ENCODE peak calls at places on chromosomes 16 and 17, in seven cellular contexts. One of them, this sample, is unnamed. For H3K9me3, the result is how much of the 10 kb centered on the place peaks cover.

GRCh38 chr17:14719942-14720341 is 419.1 kb downstream of the HS3ST3B1 start:
- DNase-seq in upper lobe of right lung: no peak
- DNase-seq in PC-9: no peak
- DNase-seq in tibial artery: no peak
- DNase-seq in left ventricle myocardium inferior: no peak
- DNase-seq in psoas muscle: no peak
- DNase-seq in mesenchymal stem cell: no peak
- DNase-seq in this sample: no peak

GRCh38 chr17:19456016-19456927 is 45.2 kb downstream of the RNF112 start:
- DNase-seq in upper lobe of right lung: no peak
- DNase-seq in PC-9: no peak
- DNase-seq in tibial artery: no peak
- DNase-seq in left ventricle myocardium inferior: no peak
- DNase-seq in psoas muscle: no peak
- DNase-seq in mesenchymal stem cell: no peak
- DNase-seq in this sample: no peak

GRCh38 chr16:78200623-78201096 is 101.2 kb downstream of the WWOX start:
- DNase-seq in upper lobe of right lung: no peak
- DNase-seq in PC-9: no peak
- DNase-seq in tibial artery: no peak
- DNase-seq in left ventricle myocardium inferior: no peak
- DNase-seq in psoas muscle: no peak
- DNase-seq in mesenchymal stem cell: no peak
- DNase-seq in this sample: no peak

GRCh38 chr17:30323262-30323894 is 10.5 kb downstream of the TMIGD1 start:
- DNase-seq in upper lobe of right lung: no peak
- DNase-seq in PC-9: peak
- DNase-seq in tibial artery: no peak
- DNase-seq in left ventricle myocardium inferior: no peak
- DNase-seq in psoas muscle: no peak
- DNase-seq in mesenchymal stem cell: no peak
- DNase-seq in this sample: peak

GRCh38 chr17:1480747-1481465 is 11.6 kb downstream of the MYO1C start:
- DNase-seq in upper lobe of right lung: no peak
- DNase-seq in PC-9: no peak
- DNase-seq in tibial artery: no peak
- DNase-seq in left ventricle myocardium inferior: no peak
- DNase-seq in psoas muscle: no peak
- DNase-seq in mesenchymal stem cell: no peak
- DNase-seq in this sample: no peak

GRCh38 chr16:83744521-83744981 is 63.2 kb upstream of the HSBP1 start:
- DNase-seq in upper lobe of right lung: peak
- DNase-seq in PC-9: peak
- DNase-seq in tibial artery: peak
- DNase-seq in left ventricle myocardium inferior: peak
- DNase-seq in psoas muscle: peak
- DNase-seq in mesenchymal stem cell: peak
- DNase-seq in this sample: no peak

GRCh38 chr16:85780281-85780680 is 19.1 kb downstream of the EMC8 start:
- DNase-seq in upper lobe of right lung: no peak
- DNase-seq in PC-9: no peak
- DNase-seq in tibial artery: no peak
- DNase-seq in left ventricle myocardium inferior: no peak
- DNase-seq in psoas muscle: no peak
- DNase-seq in mesenchymal stem cell: no peak
- DNase-seq in this sample: no peak

GRCh38 chr17:559699-560378 is 154.8 kb downstream of the VPS53 start:
- DNase-seq in upper lobe of right lung: no peak
- DNase-seq in PC-9: peak
- DNase-seq in tibial artery: peak
- DNase-seq in left ventricle myocardium inferior: peak
- DNase-seq in psoas muscle: peak
- DNase-seq in mesenchymal stem cell: peak
- DNase-seq in this sample: no peak

GRCh38 chr16:57539072-57539796 is 2.9 kb upstream of the CCDC102A start:
- DNase-seq in upper lobe of right lung: no peak
- DNase-seq in PC-9: no peak
- DNase-seq in tibial artery: no peak
- DNase-seq in left ventricle myocardium inferior: no peak
- DNase-seq in psoas muscle: no peak
- DNase-seq in mesenchymal stem cell: no peak
- DNase-seq in this sample: no peak

GRCh38 chr16:54370653-54371052 is 84.1 kb upstream of the IRX3 start:
- DNase-seq in upper lobe of right lung: peak
- DNase-seq in PC-9: no peak
- DNase-seq in tibial artery: no peak
- DNase-seq in left ventricle myocardium inferior: peak
- DNase-seq in psoas muscle: peak
- DNase-seq in mesenchymal stem cell: peak
- DNase-seq in this sample: no peak

GRCh38 chr17:61411114-61411943 is 11.7 kb downstream of the TBX2 start:
- DNase-seq in upper lobe of right lung: peak
- DNase-seq in PC-9: peak
- DNase-seq in tibial artery: peak
- DNase-seq in left ventricle myocardium inferior: no peak
- DNase-seq in psoas muscle: no peak
- DNase-seq in mesenchymal stem cell: peak
- DNase-seq in this sample: no peak

GRCh38 chr16:31868701-31869167 is 4.9 kb upstream of the ZNF267 start:
- DNase-seq in upper lobe of right lung: peak
- DNase-seq in PC-9: peak
- DNase-seq in tibial artery: peak
- DNase-seq in left ventricle myocardium inferior: peak
- DNase-seq in psoas muscle: peak
- DNase-seq in mesenchymal stem cell: peak
- DNase-seq in this sample: peak

GRCh38 chr16:47204736-47205499 is 61.2 kb upstream of the NETO2 start:
- DNase-seq in upper lobe of right lung: no peak
- DNase-seq in PC-9: no peak
- DNase-seq in tibial artery: no peak
- DNase-seq in left ventricle myocardium inferior: no peak
- DNase-seq in psoas muscle: no peak
- DNase-seq in mesenchymal stem cell: no peak
- DNase-seq in this sample: no peak

GRCh38 chr17:68085751-68086445 is 50.4 kb downstream of the KPNA2 start:
- DNase-seq in upper lobe of right lung: no peak
- DNase-seq in PC-9: no peak
- DNase-seq in tibial artery: no peak
- DNase-seq in left ventricle myocardium inferior: no peak
- DNase-seq in psoas muscle: no peak
- DNase-seq in mesenchymal stem cell: no peak
- DNase-seq in this sample: no peak

GRCh38 chr16:2770781-2771111 is 6.3 kb downstream of the ELOB start:
- DNase-seq in upper lobe of right lung: no peak
- DNase-seq in PC-9: no peak
- DNase-seq in tibial artery: no peak
- DNase-seq in left ventricle myocardium inferior: no peak
- DNase-seq in psoas muscle: no peak
- DNase-seq in mesenchymal stem cell: no peak
- DNase-seq in this sample: no peak

GRCh38 chr17:33499025-33499424 is 205.9 kb upstream of the ASIC2 start:
- DNase-seq in upper lobe of right lung: no peak
- DNase-seq in PC-9: no peak
- DNase-seq in tibial artery: no peak
- DNase-seq in left ventricle myocardium inferior: no peak
- DNase-seq in psoas muscle: no peak
- DNase-seq in mesenchymal stem cell: no peak
- DNase-seq in this sample: no peak

GRCh38 chr17:55264273-55264639 is 504 bp upstream of the HLF start:
- DNase-seq in upper lobe of right lung: no peak
- DNase-seq in PC-9: no peak
- DNase-seq in tibial artery: no peak
- DNase-seq in left ventricle myocardium inferior: no peak
- DNase-seq in psoas muscle: no peak
- DNase-seq in mesenchymal stem cell: no peak
- DNase-seq in this sample: no peak

GRCh38 chr16:16109453-16110110 is 113.7 kb downstream of the ABCC6 start:
- DNase-seq in upper lobe of right lung: no peak
- DNase-seq in PC-9: no peak
- DNase-seq in tibial artery: no peak
- DNase-seq in left ventricle myocardium inferior: no peak
- DNase-seq in psoas muscle: no peak
- DNase-seq in mesenchymal stem cell: no peak
- DNase-seq in this sample: no peak

GRCh38 chr17:5758651-5759050 is 174.3 kb upstream of the NLRP1 start:
- DNase-seq in upper lobe of right lung: no peak
- DNase-seq in PC-9: no peak
- DNase-seq in tibial artery: no peak
- DNase-seq in left ventricle myocardium inferior: no peak
- DNase-seq in psoas muscle: no peak
- DNase-seq in mesenchymal stem cell: peak
- DNase-seq in this sample: no peak

GRCh38 chr17:26818736-26819135 is 475.2 kb upstream of the WSB1 start:
- DNase-seq in upper lobe of right lung: no peak
- DNase-seq in PC-9: no peak
- DNase-seq in tibial artery: no peak
- DNase-seq in left ventricle myocardium inferior: no peak
- DNase-seq in psoas muscle: no peak
- DNase-seq in mesenchymal stem cell: peak
- DNase-seq in this sample: no peak
- H3K9me3 ChIP-seq in upper lobe of right lung: under half
- H3K9me3 ChIP-seq in PC-9: under half
- H3K9me3 ChIP-seq in tibial artery: under half
- H3K9me3 ChIP-seq in left ventricle myocardium inferior: half or more
- H3K9me3 ChIP-seq in psoas muscle: half or more
- H3K9me3 ChIP-seq in mesenchymal stem cell: half or more
- H3K9me3 ChIP-seq in this sample: under half

GRCh38 chr17:21817791-21818364 is 125.6 kb downstream of the KCNJ18 start:
- DNase-seq in upper lobe of right lung: no peak
- DNase-seq in PC-9: peak
- DNase-seq in tibial artery: no peak
- DNase-seq in left ventricle myocardium inferior: no peak
- DNase-seq in psoas muscle: no peak
- DNase-seq in mesenchymal stem cell: no peak
- DNase-seq in this sample: no peak
- H3K9me3 ChIP-seq in upper lobe of right lung: under half
- H3K9me3 ChIP-seq in PC-9: under half
- H3K9me3 ChIP-seq in tibial artery: under half
- H3K9me3 ChIP-seq in left ventricle myocardium inferior: under half
- H3K9me3 ChIP-seq in psoas muscle: under half
- H3K9me3 ChIP-seq in mesenchymal stem cell: under half
- H3K9me3 ChIP-seq in this sample: under half

GRCh38 chr16:35144212-35144932 is 1685.0 kb downstream of the TP53TG3F start:
- DNase-seq in upper lobe of right lung: peak
- DNase-seq in PC-9: peak
- DNase-seq in tibial artery: no peak
- DNase-seq in left ventricle myocardium inferior: no peak
- DNase-seq in psoas muscle: no peak
- DNase-seq in mesenchymal stem cell: no peak
- DNase-seq in this sample: no peak

GRCh38 chr16:35148748-35149147 is 1689.3 kb downstream of the TP53TG3F start:
- DNase-seq in upper lobe of right lung: no peak
- DNase-seq in PC-9: peak
- DNase-seq in tibial artery: no peak
- DNase-seq in left ventricle myocardium inferior: no peak
- DNase-seq in psoas muscle: no peak
- DNase-seq in mesenchymal stem cell: no peak
- DNase-seq in this sample: no peak

GRCh38 chr16:35146031-35146710 is 1686.8 kb downstream of the TP53TG3F start:
- DNase-seq in upper lobe of right lung: no peak
- DNase-seq in PC-9: peak
- DNase-seq in tibial artery: no peak
- DNase-seq in left ventricle myocardium inferior: no peak
- DNase-seq in psoas muscle: no peak
- DNase-seq in mesenchymal stem cell: no peak
- DNase-seq in this sample: no peak

GRCh38 chr16:35147556-35148504 is 1688.4 kb downstream of the TP53TG3F start:
- DNase-seq in upper lobe of right lung: no peak
- DNase-seq in PC-9: peak
- DNase-seq in tibial artery: no peak
- DNase-seq in left ventricle myocardium inferior: no peak
- DNase-seq in psoas muscle: no peak
- DNase-seq in mesenchymal stem cell: no peak
- DNase-seq in this sample: no peak

GRCh38 chr16:35146723-35147458 is 1687.5 kb downstream of the TP53TG3F start:
- DNase-seq in upper lobe of right lung: peak
- DNase-seq in PC-9: peak
- DNase-seq in tibial artery: no peak
- DNase-seq in left ventricle myocardium inferior: no peak
- DNase-seq in psoas muscle: no peak
- DNase-seq in mesenchymal stem cell: no peak
- DNase-seq in this sample: no peak
- H3K9me3 ChIP-seq in upper lobe of right lung: under half
- H3K9me3 ChIP-seq in PC-9: under half
- H3K9me3 ChIP-seq in tibial artery: under half
- H3K9me3 ChIP-seq in left ventricle myocardium inferior: under half
- H3K9me3 ChIP-seq in psoas muscle: under half
- H3K9me3 ChIP-seq in mesenchymal stem cell: under half
- H3K9me3 ChIP-seq in this sample: under half

DNA sequence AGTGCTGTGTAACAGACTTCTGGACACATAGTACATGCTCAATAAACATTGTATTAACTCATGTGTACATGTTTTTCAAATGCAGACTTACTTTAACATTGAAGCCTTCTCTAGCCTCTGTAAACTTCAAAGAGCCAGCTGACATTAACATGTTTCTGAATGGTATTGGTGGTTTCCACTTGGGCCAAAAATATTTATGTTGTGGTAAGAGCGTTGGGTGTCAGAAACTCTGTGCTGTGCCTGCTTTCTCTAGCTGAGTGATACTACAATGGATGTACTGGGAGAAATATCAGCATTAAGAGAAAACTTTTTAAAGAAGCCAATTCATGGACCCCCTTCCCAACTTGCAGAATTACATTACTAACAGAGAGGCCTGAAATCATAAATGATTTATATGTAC is 1951.7 kb downstream of the TP53TG3F start:
- DNase-seq in upper lobe of right lung: no peak
- DNase-seq in PC-9: no peak
- DNase-seq in tibial artery: no peak
- DNase-seq in left ventricle myocardium inferior: no peak
- DNase-seq in psoas muscle: no peak
- DNase-seq in mesenchymal stem cell: no peak
- DNase-seq in this sample: no peak
- H3K9me3 ChIP-seq in upper lobe of right lung: under half
- H3K9me3 ChIP-seq in PC-9: under half
- H3K9me3 ChIP-seq in tibial artery: under half
- H3K9me3 ChIP-seq in left ventricle myocardium inferior: under half
- H3K9me3 ChIP-seq in psoas muscle: under half
- H3K9me3 ChIP-seq in mesenchymal stem cell: under half
- H3K9me3 ChIP-seq in this sample: under half